ENCODE peak calls at places on chromosome 1, in nine cellular contexts. Q is uterus, C is psoas muscle, A is tibial artery, R is vagina, D is prostate gland, N is GM12865, T is osteoblast, P is bronchial epithelial cell. H is an unnamed sample.

GRCh38 chr1:215146252-215146975 is 63.9 kb downstream of the KCNK2 start:
- DNase-seq in Q (no peak), C (no peak), A (no peak), R (no peak), D (no peak), N (peak; percentile 14), T (no peak), P (peak; percentile 55), H (peak; percentile 17)

GRCh38 chr1:156509424-156510035 is 9.0 kb upstream of the MEF2D start:
- DNase-seq in Q (no peak), C (peak; percentile 59), A (peak; percentile 70), R (no peak), D (no peak), N (no peak), T (no peak), P (no peak), H (no peak)

GRCh38 chr1:33815061-33815460 is 48.8 kb upstream of the HMGB4 start:
- DNase-seq in Q (no peak), C (no peak), A (no peak), R (no peak), D (no peak), N (no peak), T (no peak), P (peak; percentile 64), H (no peak)

GRCh38 chr1:2445162-2445822 is 30.8 kb upstream of the PLCH2 start:
- DNase-seq in Q (no peak), C (no peak), A (no peak), R (no peak), D (no peak), N (no peak), T (no peak), P (no peak), H (no peak)

GRCh38 chr1:110559157-110559556 is 40.2 kb upstream of the KCNA10 start:
- DNase-seq in Q (no peak), C (no peak), A (no peak), R (no peak), D (no peak), N (no peak), T (no peak), P (peak; percentile 69), H (no peak)

GRCh38 chr1:218459878-218460277 is 114.7 kb downstream of the TGFB2 start:
- DNase-seq in Q (no peak), C (no peak), A (peak; percentile 67), R (no peak), D (peak; percentile 36), N (peak; percentile 9), T (peak; percentile 88), P (peak; percentile 78), H (no peak)

GRCh38 chr1:151510020-151510405 is 1.2 kb upstream of the CGN start:
- DNase-seq in Q (no peak), C (no peak), A (no peak), R (no peak), D (no peak), N (no peak), T (no peak), P (no peak), H (no peak)

GRCh38 chr1:221016757-221017156 is 137.5 kb downstream of the HLX start:
- DNase-seq in Q (no peak), C (no peak), A (no peak), R (no peak), D (no peak), N (no peak), T (no peak), P (no peak), H (no peak)

GRCh38 chr1:46533179-46533864 is 18.1 kb downstream of the KNCN start:
- DNase-seq in Q (peak; percentile 23), C (peak; percentile 75), A (peak; percentile 72), R (no peak), D (no peak), N (peak; percentile 33), T (no peak), P (no peak), H (no peak)

GRCh38 chr1:203480525-203481084 is 5.0 kb downstream of the PRELP start:
- DNase-seq in Q (peak; percentile 74), C (peak; percentile 76), A (peak; percentile 84), R (no peak), D (peak; percentile 39), N (peak; percentile 36), T (peak; percentile 97), P (peak; percentile 87), H (peak; percentile 7)

GRCh38 chr1:31815307-31815645 is 546 bp downstream of the SPOCD1 start:
- DNase-seq in Q (no peak), C (no peak), A (no peak), R (no peak), D (no peak), N (no peak), T (peak; percentile 47), P (no peak), H (no peak)

GRCh38 chr1:57473448-57473847 is 49.6 kb upstream of the DAB1 start:
- DNase-seq in Q (no peak), C (no peak), A (no peak), R (no peak), D (no peak), N (no peak), T (no peak), P (no peak), H (no peak)

GRCh38 chr1:94413311-94413710 is 4.9 kb upstream of the ABCD3 start:
- DNase-seq in Q (no peak), C (no peak), A (no peak), R (no peak), D (no peak), N (no peak), T (no peak), P (no peak), H (no peak)

GRCh38 chr1:47906466-47907191 is 90.6 kb downstream of the TRABD2B start:
- DNase-seq in Q (no peak), C (no peak), A (no peak), R (no peak), D (no peak), N (no peak), T (no peak), P (no peak), H (no peak)

GRCh38 chr1:110737206-110737605 is 62.5 kb upstream of the KCNA3 start:
- DNase-seq in Q (no peak), C (no peak), A (no peak), R (no peak), D (no peak), N (no peak), T (no peak), P (no peak), H (no peak)

GRCh38 chr1:1230656-1231399 is 973 bp downstream of the SDF4 start:
- DNase-seq in Q (no peak), C (no peak), A (no peak), R (no peak), D (no peak), N (peak; percentile 29), T (peak; percentile 100), P (peak; percentile 52), H (no peak)

GRCh38 chr1:245621589-245621988 is 466.8 kb downstream of the KIF26B start:
- DNase-seq in Q (no peak), C (no peak), A (no peak), R (no peak), D (no peak), N (no peak), T (no peak), P (peak; percentile 29), H (no peak)

GRCh38 chr1:147167361-147167760 is 4.9 kb downstream of the PRKAB2 start:
- DNase-seq in Q (no peak), C (no peak), A (no peak), R (no peak), D (no peak), N (no peak), T (peak; percentile 91), P (peak; percentile 99), H (no peak)
- H3K4me3 ChIP-seq in Q (no peak overlapping the region), C (no peak overlapping the region), A (no peak overlapping the region), R (peak overlapping the region; percentile 6), D (no peak overlapping the region), N (no peak overlapping the region), T (peak overlapping the region; percentile 34), P (no peak overlapping the region), H (no peak overlapping the region)

GRCh38 chr1:232951605-232952004 is 1.2 kb downstream of the NTPCR start:
- DNase-seq in Q (no peak), C (no peak), A (no peak), R (no peak), D (no peak), N (no peak), T (no peak), P (no peak), H (no peak)
- H3K4me3 ChIP-seq in Q (peak overlapping the region; percentile 92), C (peak overlapping the region; percentile 94), A (peak overlapping the region; percentile 93), R (peak overlapping the region; percentile 72), D (no peak overlapping the region), N (peak overlapping the region; percentile 98), T (peak overlapping the region; percentile 91), P (peak overlapping the region; percentile 88), H (peak overlapping the region; percentile 83)

GRCh38 chr1:172146149-172146850 is 274.2 kb upstream of the C1orf105 start:
- DNase-seq in Q (no peak), C (no peak), A (no peak), R (no peak), D (no peak), N (peak; percentile 9), T (no peak), P (peak; percentile 97), H (no peak)

GRCh38 chr1:172145231-172145651 is 275.2 kb upstream of the C1orf105 start:
- DNase-seq in Q (no peak), C (no peak), A (no peak), R (no peak), D (no peak), N (no peak), T (no peak), P (no peak), H (no peak)

GRCh38 chr1:172145656-172146055 is 274.8 kb upstream of the C1orf105 start:
- DNase-seq in Q (no peak), C (no peak), A (no peak), R (no peak), D (no peak), N (no peak), T (no peak), P (no peak), H (no peak)

GRCh38 chr1:172143384-172144025 is 277.0 kb upstream of the C1orf105 start:
- DNase-seq in Q (no peak), C (no peak), A (no peak), R (no peak), D (no peak), N (no peak), T (no peak), P (peak; percentile 61), H (no peak)

DNA sequence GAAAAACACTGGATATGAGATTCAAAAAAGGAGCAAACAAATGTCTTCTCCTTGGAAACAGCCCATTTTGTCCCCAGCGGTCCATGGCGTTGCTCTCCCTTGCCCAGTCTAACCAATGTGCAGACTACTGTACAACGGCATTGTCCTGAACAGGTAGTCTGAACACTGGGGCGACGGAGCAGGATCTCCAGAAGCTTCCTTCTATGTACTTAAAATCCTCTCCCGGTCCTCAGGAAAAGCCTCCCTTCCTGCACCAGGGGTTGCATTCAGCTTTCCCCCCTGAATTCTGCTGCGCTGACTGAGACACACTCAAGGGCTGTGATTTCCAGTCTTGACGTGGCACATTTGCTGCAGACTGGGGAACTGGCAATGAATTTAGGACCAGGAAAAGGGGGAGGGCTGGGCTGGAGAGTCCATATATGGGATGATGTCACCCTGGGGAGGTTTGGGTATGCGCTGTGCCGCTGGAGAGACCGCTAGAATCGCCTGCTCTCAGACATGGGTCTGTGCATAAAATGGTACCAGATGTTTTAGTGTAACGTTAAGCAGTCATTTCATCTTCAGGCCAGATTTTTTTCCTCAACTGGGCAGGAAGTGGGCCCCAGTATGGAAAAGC is 275.9 kb upstream of the C1orf105 start:
- DNase-seq in Q (peak; percentile 86), C (peak; percentile 84), A (peak; percentile 95), R (peak; percentile 97), D (peak; percentile 23), N (no peak), T (peak; percentile 22), P (no peak), H (no peak)
- H3K4me3 ChIP-seq in Q (peak overlapping the region; percentile 85), C (peak overlapping the region; percentile 64), A (peak overlapping the region; percentile 70), R (peak overlapping the region; percentile 55), D (peak overlapping the region; percentile 28), N (no peak overlapping the region), T (peak overlapping the region; percentile 85), P (no peak overlapping the region), H (no peak overlapping the region)

GRCh38 chr1:193229136-193229535 is 42.7 kb upstream of the B3GALT2 start:
- DNase-seq in Q (no peak), C (no peak), A (no peak), R (no peak), D (no peak), N (no peak), T (peak; percentile 38), P (peak; percentile 79), H (no peak)
- H3K4me3 ChIP-seq in Q (no peak overlapping the region), C (no peak overlapping the region), A (no peak overlapping the region), R (no peak overlapping the region), D (no peak overlapping the region), N (no peak overlapping the region), T (no peak overlapping the region), P (no peak overlapping the region), H (no peak overlapping the region)